ENCODE peak calls at places on chromosomes 6 and 20, in seven cellular contexts. G, W, T, Y, Q, H and R are unnamed samples. For H3K36me3, the result is how much of the 10 kb centered on the place peaks cover.

GRCh38 chr6:11675610-11676009 is 103.0 kb downstream of the ADTRP start:
- DNase-seq in Q (no peak), Y (no peak), H (no peak), T (peak), G (no peak), W (no peak), R (no peak)

GRCh38 chr20:35901678-35902544 is 52.4 kb downstream of the SCAND1 start:
- DNase-seq in T (peak), G (no peak), W (peak), H (no peak), Q (no peak), Y (no peak), R (peak)

GRCh38 chr20:62583424-62583920 is 58.8 kb upstream of the SLCO4A1 start:
- DNase-seq in W (no peak), Q (no peak), G (no peak), T (peak), Y (peak), H (no peak), R (no peak)

GRCh38 chr20:44081888-44082287 is 105.1 kb downstream of the JPH2 start:
- DNase-seq in T (no peak), Y (no peak), G (no peak), H (no peak), Q (no peak), W (no peak), R (no peak)

GRCh38 chr6:5089821-5090449 is 4.8 kb downstream of the PPP1R3G start:
- DNase-seq in H (no peak), Y (no peak), W (no peak), Q (no peak), G (no peak), T (no peak), R (no peak)

GRCh38 chr6:15106958-15107643 is 138.8 kb upstream of the JARID2 start:
- DNase-seq in W (no peak), H (no peak), Q (no peak), T (no peak), Y (no peak), G (no peak), R (no peak)

GRCh38 chr20:63972312-63973159 is 2.8 kb upstream of the ZNF512B start:
- DNase-seq in W (no peak), Q (no peak), G (no peak), Y (peak), T (no peak), H (no peak), R (no peak)

GRCh38 chr20:40286991-40287531 is 402.0 kb downstream of the MAFB start:
- DNase-seq in Y (peak), H (no peak), W (peak), G (peak), Q (no peak), T (peak), R (no peak)

GRCh38 chr6:56655996-56656395 is 13.3 kb upstream of the DST start:
- DNase-seq in G (no peak), Y (no peak), W (no peak), Q (no peak), T (no peak), H (no peak), R (no peak)

GRCh38 chr6:13988049-13988738 is 63.4 kb downstream of the RNF182 start:
- DNase-seq in G (no peak), Y (no peak), H (no peak), W (no peak), Q (no peak), T (no peak), R (no peak)

GRCh38 chr6:90173262-90173926 is 123.2 kb downstream of the BACH2 start:
- DNase-seq in Q (no peak), W (no peak), Y (no peak), H (no peak), G (no peak), T (no peak), R (no peak)

DNA sequence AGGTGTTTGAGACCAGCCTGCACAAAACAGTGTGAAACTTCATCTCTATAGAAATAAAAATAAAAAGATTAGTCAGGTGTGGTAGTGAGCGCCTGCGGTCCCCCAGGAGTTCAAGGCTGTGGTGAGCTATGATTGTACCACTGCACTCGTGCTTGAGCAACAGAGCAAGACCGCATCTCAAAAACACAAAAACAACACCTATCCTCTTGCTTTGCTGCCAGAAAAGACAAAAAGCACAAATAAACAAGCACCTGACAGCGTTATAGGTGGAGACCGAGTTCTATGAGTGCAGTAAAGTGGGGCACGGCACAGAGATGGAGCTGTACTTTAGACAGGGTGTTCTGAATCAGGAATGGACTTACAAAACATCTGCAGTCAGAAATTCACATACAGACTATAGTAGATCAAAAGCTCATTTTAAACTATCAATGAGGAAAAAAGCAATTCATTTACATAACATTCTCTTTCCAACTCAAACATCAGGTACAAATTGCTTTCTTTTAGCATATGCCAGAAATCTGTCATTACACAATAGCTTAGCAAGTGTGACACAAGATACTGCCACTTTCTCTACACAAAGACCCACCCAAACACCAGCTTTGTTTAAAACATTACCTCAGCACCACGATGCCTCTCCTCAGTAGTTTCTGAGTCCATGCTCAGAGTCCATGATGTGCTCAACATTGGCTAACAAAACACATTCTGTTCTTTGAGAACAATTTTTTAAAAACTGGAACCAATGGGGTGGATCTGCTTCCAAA is 10.1 kb downstream of the EZR start:
- DNase-seq in T (no peak), Y (no peak), Q (no peak), H (peak), W (no peak), G (no peak), R (no peak)
- H3K36me3 ChIP-seq in T (under half), Y (under half), Q (half or more), H (half or more), W (half or more), G (under half), R (under half)

DNA sequence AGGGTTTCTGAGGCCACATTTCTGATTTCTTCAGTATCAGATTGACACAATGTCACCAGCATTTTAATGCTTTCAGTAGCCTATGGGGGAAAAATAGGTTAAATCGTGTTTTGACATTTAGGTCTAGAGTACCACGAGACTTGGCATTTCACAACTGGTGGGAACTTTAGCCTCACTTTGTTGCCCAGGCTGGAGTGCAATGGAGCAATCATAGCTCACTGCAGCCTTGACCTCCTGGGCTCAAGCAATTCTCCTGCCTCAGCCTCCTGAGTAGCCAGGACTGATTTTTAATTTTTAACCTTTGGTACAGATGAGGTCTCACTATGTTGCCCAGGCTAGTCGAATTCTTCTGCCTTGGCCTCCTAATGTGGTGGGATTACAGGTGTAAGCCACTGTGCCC is 11.0 kb upstream of the ARMH2 start:
- DNase-seq in Y (no peak), H (no peak), Q (no peak), W (no peak), T (no peak), G (no peak), R (no peak)
- H3K36me3 ChIP-seq in Y (under half), H (half or more), Q (under half), W (under half), T (under half), G (under half), R (under half)

GRCh38 chr6:119197271-119197670 is 118.8 kb upstream of the FAM184A start:
- DNase-seq in H (no peak), W (no peak), Q (no peak), T (no peak), G (no peak), Y (no peak), R (no peak)

GRCh38 chr6:119205911-119206617 is 127.6 kb upstream of the FAM184A start:
- DNase-seq in Y (no peak), G (no peak), W (no peak), Q (no peak), T (no peak), H (no peak), R (no peak)

GRCh38 chr6:119204744-119205143 is 126.3 kb upstream of the FAM184A start:
- DNase-seq in W (no peak), G (no peak), Y (no peak), H (no peak), Q (no peak), T (no peak), R (no peak)

GRCh38 chr6:119200774-119201173 is 122.3 kb upstream of the FAM184A start:
- DNase-seq in W (no peak), T (no peak), Q (no peak), Y (no peak), G (no peak), H (no peak), R (no peak)

GRCh38 chr6:119201486-119201885 is 123.0 kb upstream of the FAM184A start:
- DNase-seq in Y (no peak), Q (no peak), G (no peak), T (no peak), H (no peak), W (no peak), R (no peak)
- H3K36me3 ChIP-seq in Y (under half), Q (under half), G (under half), T (under half), H (under half), W (under half), R (under half)

DNA sequence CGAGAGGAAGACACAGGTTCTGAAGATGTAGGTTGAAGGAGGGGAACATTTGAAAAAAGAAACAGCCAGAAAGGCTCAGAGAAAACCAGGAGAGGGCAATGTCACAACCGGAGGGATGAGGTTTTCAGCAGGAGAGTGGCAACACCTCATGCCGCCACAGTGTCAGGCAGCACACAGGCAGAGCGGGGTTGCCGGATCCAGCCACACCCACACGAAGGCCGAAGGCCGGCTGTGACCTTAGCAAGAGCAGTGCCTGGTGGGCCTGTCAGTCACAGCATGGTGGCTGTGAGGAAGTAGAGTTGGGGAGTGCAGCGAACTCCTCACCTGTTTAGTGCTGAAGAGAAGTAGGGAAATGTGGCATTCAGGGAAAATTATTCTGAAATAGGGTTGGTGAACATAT is 14.0 kb downstream of the HDDC2 start:
- DNase-seq in H (no peak), W (no peak), G (no peak), Y (no peak), T (no peak), Q (no peak), R (no peak)
- H3K36me3 ChIP-seq in H (half or more), W (under half), G (half or more), Y (under half), T (under half), Q (half or more), R (under half)

DNA sequence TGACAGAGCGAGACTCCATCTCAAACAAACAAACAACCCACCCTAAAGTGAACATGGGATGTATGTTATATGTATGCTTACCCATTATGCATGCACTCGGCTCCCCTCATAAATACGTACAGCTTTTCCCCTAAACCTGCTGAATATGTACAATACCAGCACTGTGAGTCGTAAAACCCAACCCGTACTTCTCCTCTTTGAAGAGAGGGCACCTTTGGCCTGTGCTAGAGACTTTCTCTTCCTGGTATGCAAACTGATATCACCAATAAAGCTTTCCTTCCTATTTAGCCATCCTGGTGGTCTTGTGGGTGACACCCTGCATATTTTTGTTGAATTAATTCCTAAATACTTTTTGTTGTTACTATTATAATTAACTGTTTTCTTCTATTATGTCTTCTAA is 51.3 kb downstream of the VSTM2L start:
- DNase-seq in G (peak), H (no peak), Q (no peak), T (no peak), W (no peak), Y (no peak), R (no peak)
- H3K36me3 ChIP-seq in G (under half), H (under half), Q (under half), T (under half), W (under half), Y (under half), R (under half)

DNA sequence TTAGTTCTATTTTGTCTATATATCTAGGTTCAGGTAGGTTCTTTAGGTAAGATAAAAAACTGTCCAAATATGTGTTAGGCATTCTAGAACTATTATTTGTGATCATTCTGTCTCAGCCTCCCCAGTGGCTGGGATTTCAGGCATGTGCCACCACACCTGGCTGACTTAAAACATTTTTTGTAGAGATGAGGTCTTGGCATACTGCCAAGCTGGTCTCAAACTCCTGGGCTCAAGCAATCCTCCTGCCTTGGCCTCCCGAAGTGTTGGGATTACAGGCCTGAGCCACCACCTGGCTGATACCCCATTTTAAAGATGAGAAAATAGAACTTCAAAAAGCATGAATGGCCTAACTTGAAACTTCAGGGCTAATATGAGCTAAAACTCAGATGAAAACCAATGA is 33.9 kb downstream of the LHFPL5 start:
- DNase-seq in T (no peak), G (no peak), Y (no peak), Q (no peak), W (no peak), H (no peak), R (no peak)
- H3K36me3 ChIP-seq in T (under half), G (half or more), Y (under half), Q (half or more), W (under half), H (under half), R (under half)

DNA sequence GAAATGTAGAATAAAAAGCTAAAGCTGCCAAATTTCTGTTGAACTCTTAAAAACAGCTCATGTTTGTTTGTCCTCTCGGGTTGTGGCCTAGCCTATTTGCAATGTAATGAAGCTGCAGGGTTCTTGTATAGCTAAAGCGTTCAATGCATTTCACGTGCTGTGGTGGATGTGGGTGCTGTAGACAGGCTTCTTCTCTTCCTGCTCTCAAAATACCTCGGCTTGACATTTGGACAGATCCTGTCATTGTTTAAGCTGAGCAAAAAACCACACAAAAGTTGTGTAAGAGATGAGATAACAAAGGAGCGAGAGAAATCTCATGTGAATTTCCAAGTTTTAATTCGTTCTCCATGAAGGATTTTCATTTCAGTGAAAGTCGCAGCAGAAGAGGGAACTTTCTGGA is 196.3 kb upstream of the UST start:
- DNase-seq in H (no peak), Q (no peak), Y (no peak), G (no peak), T (no peak), W (no peak), R (no peak)
- H3K36me3 ChIP-seq in H (under half), Q (under half), Y (under half), G (under half), T (under half), W (under half), R (under half)

DNA sequence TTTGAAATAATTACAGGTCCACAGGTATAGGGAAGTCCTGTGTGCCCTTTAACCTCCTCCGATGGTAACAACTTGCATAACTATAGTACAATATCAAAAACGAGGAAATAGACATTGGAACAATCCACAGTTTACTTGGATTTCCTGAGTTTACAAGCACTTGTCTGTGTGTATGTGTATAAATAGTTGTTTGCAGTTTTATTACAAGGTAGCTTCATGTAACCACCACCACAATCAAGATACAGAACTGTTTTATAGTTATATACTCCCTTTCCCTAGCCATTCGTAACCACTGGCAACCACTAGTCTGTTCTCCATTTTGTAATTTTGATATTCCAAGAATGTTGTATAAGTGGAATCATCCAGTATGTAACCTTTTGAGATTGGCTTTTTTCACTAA is 9.1 kb downstream of the FBXO9 start:
- DNase-seq in Q (no peak), T (no peak), H (no peak), G (no peak), W (no peak), Y (no peak), R (no peak)
- H3K36me3 ChIP-seq in Q (half or more), T (under half), H (half or more), G (half or more), W (under half), Y (under half), R (under half)